ENCODE peak calls at places on chromosomes 7 and 10, in ten cellular contexts. One of them, this sample, is unnamed.

GRCh38 chr10:31320179-31320597 is 1.2 kb downstream of the ZEB1 start:
- DNase-seq in activated CD4-positive, alpha-beta T cell treated with anti-CD3 and anti-CD28 coated beads for 24 hours: peak
- DNase-seq in T-helper 2 cell: peak
- DNase-seq in HFF-Myc: no peak
- DNase-seq in HEK293T: peak
- DNase-seq in stimulated activated CD4-positive, alpha-beta T cell treated with anti-CD3 and anti-CD28 coated beads, TNF-alpha, amount 100 ng/mL, for 4 hours: no peak
- DNase-seq in skeletal muscle cell: no peak
- DNase-seq in stimulated activated CD8-positive, alpha-beta memory T cell treated with anti-CD3 and anti-CD28 coated beads, Interleukin-4, amount 100 ng/mL, for 1 hour: peak
- DNase-seq in CD4-positive, alpha-beta T cell: peak
- DNase-seq in CD8-positive, alpha-beta memory T cell: peak
- DNase-seq in this sample: peak

GRCh38 chr7:155280446-155281410 is 16.9 kb upstream of the INSIG1 start:
- DNase-seq in CD8-positive, alpha-beta memory T cell: no peak
- DNase-seq in HEK293T: no peak
- DNase-seq in CD4-positive, alpha-beta T cell: no peak
- DNase-seq in stimulated activated CD8-positive, alpha-beta memory T cell treated with anti-CD3 and anti-CD28 coated beads, Interleukin-4, amount 100 ng/mL, for 1 hour: no peak
- DNase-seq in HFF-Myc: no peak
- DNase-seq in stimulated activated CD4-positive, alpha-beta T cell treated with anti-CD3 and anti-CD28 coated beads, TNF-alpha, amount 100 ng/mL, for 4 hours: no peak
- DNase-seq in T-helper 2 cell: no peak
- DNase-seq in skeletal muscle cell: no peak
- DNase-seq in activated CD4-positive, alpha-beta T cell treated with anti-CD3 and anti-CD28 coated beads for 24 hours: no peak
- DNase-seq in this sample: no peak

GRCh38 chr10:93722550-93722949 is 20.2 kb upstream of the FRA10AC1 start:
- DNase-seq in T-helper 2 cell: no peak
- DNase-seq in CD4-positive, alpha-beta T cell: no peak
- DNase-seq in CD8-positive, alpha-beta memory T cell: no peak
- DNase-seq in activated CD4-positive, alpha-beta T cell treated with anti-CD3 and anti-CD28 coated beads for 24 hours: no peak
- DNase-seq in HEK293T: no peak
- DNase-seq in HFF-Myc: no peak
- DNase-seq in stimulated activated CD4-positive, alpha-beta T cell treated with anti-CD3 and anti-CD28 coated beads, TNF-alpha, amount 100 ng/mL, for 4 hours: no peak
- DNase-seq in stimulated activated CD8-positive, alpha-beta memory T cell treated with anti-CD3 and anti-CD28 coated beads, Interleukin-4, amount 100 ng/mL, for 1 hour: no peak
- DNase-seq in skeletal muscle cell: no peak
- DNase-seq in this sample: no peak

GRCh38 chr10:23362879-23363787 is 18.5 kb upstream of the C10orf67 start:
- DNase-seq in skeletal muscle cell: no peak
- DNase-seq in CD8-positive, alpha-beta memory T cell: no peak
- DNase-seq in HFF-Myc: no peak
- DNase-seq in T-helper 2 cell: no peak
- DNase-seq in CD4-positive, alpha-beta T cell: peak
- DNase-seq in stimulated activated CD8-positive, alpha-beta memory T cell treated with anti-CD3 and anti-CD28 coated beads, Interleukin-4, amount 100 ng/mL, for 1 hour: no peak
- DNase-seq in activated CD4-positive, alpha-beta T cell treated with anti-CD3 and anti-CD28 coated beads for 24 hours: peak
- DNase-seq in stimulated activated CD4-positive, alpha-beta T cell treated with anti-CD3 and anti-CD28 coated beads, TNF-alpha, amount 100 ng/mL, for 4 hours: no peak
- DNase-seq in HEK293T: no peak
- DNase-seq in this sample: peak

GRCh38 chr10:104209575-104210198 is 22.5 kb downstream of the CFAP43 start:
- DNase-seq in stimulated activated CD4-positive, alpha-beta T cell treated with anti-CD3 and anti-CD28 coated beads, TNF-alpha, amount 100 ng/mL, for 4 hours: peak
- DNase-seq in T-helper 2 cell: peak
- DNase-seq in HEK293T: peak
- DNase-seq in activated CD4-positive, alpha-beta T cell treated with anti-CD3 and anti-CD28 coated beads for 24 hours: peak
- DNase-seq in CD8-positive, alpha-beta memory T cell: no peak
- DNase-seq in skeletal muscle cell: no peak
- DNase-seq in HFF-Myc: no peak
- DNase-seq in CD4-positive, alpha-beta T cell: peak
- DNase-seq in stimulated activated CD8-positive, alpha-beta memory T cell treated with anti-CD3 and anti-CD28 coated beads, Interleukin-4, amount 100 ng/mL, for 1 hour: no peak
- DNase-seq in this sample: no peak

GRCh38 chr10:87635498-87636312 is 24.0 kb upstream of the PAPSS2 start:
- DNase-seq in stimulated activated CD8-positive, alpha-beta memory T cell treated with anti-CD3 and anti-CD28 coated beads, Interleukin-4, amount 100 ng/mL, for 1 hour: no peak
- DNase-seq in stimulated activated CD4-positive, alpha-beta T cell treated with anti-CD3 and anti-CD28 coated beads, TNF-alpha, amount 100 ng/mL, for 4 hours: no peak
- DNase-seq in skeletal muscle cell: peak
- DNase-seq in HFF-Myc: peak
- DNase-seq in T-helper 2 cell: no peak
- DNase-seq in CD4-positive, alpha-beta T cell: no peak
- DNase-seq in CD8-positive, alpha-beta memory T cell: no peak
- DNase-seq in activated CD4-positive, alpha-beta T cell treated with anti-CD3 and anti-CD28 coated beads for 24 hours: no peak
- DNase-seq in HEK293T: no peak
- DNase-seq in this sample: no peak

GRCh38 chr7:23472974-23473847 is 2.9 kb upstream of the IGF2BP3 start:
- DNase-seq in skeletal muscle cell: no peak
- DNase-seq in HEK293T: no peak
- DNase-seq in T-helper 2 cell: no peak
- DNase-seq in stimulated activated CD8-positive, alpha-beta memory T cell treated with anti-CD3 and anti-CD28 coated beads, Interleukin-4, amount 100 ng/mL, for 1 hour: no peak
- DNase-seq in stimulated activated CD4-positive, alpha-beta T cell treated with anti-CD3 and anti-CD28 coated beads, TNF-alpha, amount 100 ng/mL, for 4 hours: no peak
- DNase-seq in CD4-positive, alpha-beta T cell: no peak
- DNase-seq in CD8-positive, alpha-beta memory T cell: no peak
- DNase-seq in HFF-Myc: no peak
- DNase-seq in activated CD4-positive, alpha-beta T cell treated with anti-CD3 and anti-CD28 coated beads for 24 hours: no peak
- DNase-seq in this sample: no peak

GRCh38 chr7:7705316-7705715 is 13.1 kb downstream of the RPA3 start:
- DNase-seq in CD4-positive, alpha-beta T cell: no peak
- DNase-seq in HFF-Myc: no peak
- DNase-seq in T-helper 2 cell: no peak
- DNase-seq in HEK293T: no peak
- DNase-seq in stimulated activated CD8-positive, alpha-beta memory T cell treated with anti-CD3 and anti-CD28 coated beads, Interleukin-4, amount 100 ng/mL, for 1 hour: no peak
- DNase-seq in activated CD4-positive, alpha-beta T cell treated with anti-CD3 and anti-CD28 coated beads for 24 hours: no peak
- DNase-seq in stimulated activated CD4-positive, alpha-beta T cell treated with anti-CD3 and anti-CD28 coated beads, TNF-alpha, amount 100 ng/mL, for 4 hours: no peak
- DNase-seq in skeletal muscle cell: no peak
- DNase-seq in CD8-positive, alpha-beta memory T cell: no peak
- DNase-seq in this sample: no peak

GRCh38 chr7:100682228-100682741 is 8.7 kb downstream of the GNB2 start:
- DNase-seq in HFF-Myc: no peak
- DNase-seq in skeletal muscle cell: no peak
- DNase-seq in stimulated activated CD4-positive, alpha-beta T cell treated with anti-CD3 and anti-CD28 coated beads, TNF-alpha, amount 100 ng/mL, for 4 hours: no peak
- DNase-seq in activated CD4-positive, alpha-beta T cell treated with anti-CD3 and anti-CD28 coated beads for 24 hours: no peak
- DNase-seq in CD4-positive, alpha-beta T cell: no peak
- DNase-seq in CD8-positive, alpha-beta memory T cell: no peak
- DNase-seq in stimulated activated CD8-positive, alpha-beta memory T cell treated with anti-CD3 and anti-CD28 coated beads, Interleukin-4, amount 100 ng/mL, for 1 hour: no peak
- DNase-seq in HEK293T: no peak
- DNase-seq in T-helper 2 cell: no peak
- DNase-seq in this sample: no peak

GRCh38 chr7:6507906-6508305 is 43.4 kb downstream of the GRID2IP start:
- DNase-seq in HFF-Myc: no peak
- DNase-seq in stimulated activated CD4-positive, alpha-beta T cell treated with anti-CD3 and anti-CD28 coated beads, TNF-alpha, amount 100 ng/mL, for 4 hours: no peak
- DNase-seq in stimulated activated CD8-positive, alpha-beta memory T cell treated with anti-CD3 and anti-CD28 coated beads, Interleukin-4, amount 100 ng/mL, for 1 hour: no peak
- DNase-seq in skeletal muscle cell: no peak
- DNase-seq in CD8-positive, alpha-beta memory T cell: no peak
- DNase-seq in activated CD4-positive, alpha-beta T cell treated with anti-CD3 and anti-CD28 coated beads for 24 hours: no peak
- DNase-seq in HEK293T: no peak
- DNase-seq in T-helper 2 cell: no peak
- DNase-seq in CD4-positive, alpha-beta T cell: no peak
- DNase-seq in this sample: no peak

GRCh38 chr10:75841266-75841665 is 409.8 kb downstream of the LRMDA start:
- DNase-seq in CD8-positive, alpha-beta memory T cell: no peak
- DNase-seq in activated CD4-positive, alpha-beta T cell treated with anti-CD3 and anti-CD28 coated beads for 24 hours: no peak
- DNase-seq in skeletal muscle cell: no peak
- DNase-seq in stimulated activated CD4-positive, alpha-beta T cell treated with anti-CD3 and anti-CD28 coated beads, TNF-alpha, amount 100 ng/mL, for 4 hours: no peak
- DNase-seq in HFF-Myc: no peak
- DNase-seq in HEK293T: no peak
- DNase-seq in T-helper 2 cell: no peak
- DNase-seq in CD4-positive, alpha-beta T cell: no peak
- DNase-seq in stimulated activated CD8-positive, alpha-beta memory T cell treated with anti-CD3 and anti-CD28 coated beads, Interleukin-4, amount 100 ng/mL, for 1 hour: no peak
- DNase-seq in this sample: no peak

GRCh38 chr7:111788426-111788825 is 226.1 kb upstream of the IMMP2L start:
- DNase-seq in stimulated activated CD8-positive, alpha-beta memory T cell treated with anti-CD3 and anti-CD28 coated beads, Interleukin-4, amount 100 ng/mL, for 1 hour: no peak
- DNase-seq in activated CD4-positive, alpha-beta T cell treated with anti-CD3 and anti-CD28 coated beads for 24 hours: no peak
- DNase-seq in HFF-Myc: no peak
- DNase-seq in stimulated activated CD4-positive, alpha-beta T cell treated with anti-CD3 and anti-CD28 coated beads, TNF-alpha, amount 100 ng/mL, for 4 hours: no peak
- DNase-seq in CD8-positive, alpha-beta memory T cell: no peak
- DNase-seq in HEK293T: no peak
- DNase-seq in skeletal muscle cell: no peak
- DNase-seq in CD4-positive, alpha-beta T cell: no peak
- DNase-seq in T-helper 2 cell: no peak
- DNase-seq in this sample: no peak

GRCh38 chr7:137717811-137718271 is 128.9 kb downstream of the DGKI start:
- DNase-seq in T-helper 2 cell: no peak
- DNase-seq in HFF-Myc: no peak
- DNase-seq in activated CD4-positive, alpha-beta T cell treated with anti-CD3 and anti-CD28 coated beads for 24 hours: no peak
- DNase-seq in stimulated activated CD8-positive, alpha-beta memory T cell treated with anti-CD3 and anti-CD28 coated beads, Interleukin-4, amount 100 ng/mL, for 1 hour: no peak
- DNase-seq in CD8-positive, alpha-beta memory T cell: no peak
- DNase-seq in skeletal muscle cell: peak
- DNase-seq in CD4-positive, alpha-beta T cell: no peak
- DNase-seq in HEK293T: peak
- DNase-seq in stimulated activated CD4-positive, alpha-beta T cell treated with anti-CD3 and anti-CD28 coated beads, TNF-alpha, amount 100 ng/mL, for 4 hours: no peak
- DNase-seq in this sample: no peak

GRCh38 chr7:105408791-105409410 is 20.2 kb upstream of the SRPK2 start:
- DNase-seq in skeletal muscle cell: no peak
- DNase-seq in CD4-positive, alpha-beta T cell: no peak
- DNase-seq in stimulated activated CD4-positive, alpha-beta T cell treated with anti-CD3 and anti-CD28 coated beads, TNF-alpha, amount 100 ng/mL, for 4 hours: no peak
- DNase-seq in CD8-positive, alpha-beta memory T cell: no peak
- DNase-seq in activated CD4-positive, alpha-beta T cell treated with anti-CD3 and anti-CD28 coated beads for 24 hours: no peak
- DNase-seq in stimulated activated CD8-positive, alpha-beta memory T cell treated with anti-CD3 and anti-CD28 coated beads, Interleukin-4, amount 100 ng/mL, for 1 hour: no peak
- DNase-seq in HFF-Myc: no peak
- DNase-seq in T-helper 2 cell: no peak
- DNase-seq in HEK293T: no peak
- DNase-seq in this sample: no peak

GRCh38 chr10:122519144-122519543 is 41.4 kb upstream of the DMBT1 start:
- DNase-seq in stimulated activated CD4-positive, alpha-beta T cell treated with anti-CD3 and anti-CD28 coated beads, TNF-alpha, amount 100 ng/mL, for 4 hours: no peak
- DNase-seq in skeletal muscle cell: no peak
- DNase-seq in activated CD4-positive, alpha-beta T cell treated with anti-CD3 and anti-CD28 coated beads for 24 hours: no peak
- DNase-seq in CD4-positive, alpha-beta T cell: no peak
- DNase-seq in stimulated activated CD8-positive, alpha-beta memory T cell treated with anti-CD3 and anti-CD28 coated beads, Interleukin-4, amount 100 ng/mL, for 1 hour: no peak
- DNase-seq in HEK293T: no peak
- DNase-seq in HFF-Myc: no peak
- DNase-seq in T-helper 2 cell: no peak
- DNase-seq in CD8-positive, alpha-beta memory T cell: no peak
- DNase-seq in this sample: no peak

GRCh38 chr7:101576993-101577392 is 52.1 kb downstream of the MYL10 start:
- DNase-seq in stimulated activated CD4-positive, alpha-beta T cell treated with anti-CD3 and anti-CD28 coated beads, TNF-alpha, amount 100 ng/mL, for 4 hours: no peak
- DNase-seq in HEK293T: no peak
- DNase-seq in activated CD4-positive, alpha-beta T cell treated with anti-CD3 and anti-CD28 coated beads for 24 hours: no peak
- DNase-seq in skeletal muscle cell: no peak
- DNase-seq in CD8-positive, alpha-beta memory T cell: no peak
- DNase-seq in HFF-Myc: no peak
- DNase-seq in CD4-positive, alpha-beta T cell: no peak
- DNase-seq in stimulated activated CD8-positive, alpha-beta memory T cell treated with anti-CD3 and anti-CD28 coated beads, Interleukin-4, amount 100 ng/mL, for 1 hour: no peak
- DNase-seq in T-helper 2 cell: no peak
- DNase-seq in this sample: no peak

GRCh38 chr7:46485481-46486065 is 564.5 kb upstream of the IGFBP3 start:
- DNase-seq in HFF-Myc: no peak
- DNase-seq in HEK293T: no peak
- DNase-seq in T-helper 2 cell: no peak
- DNase-seq in stimulated activated CD8-positive, alpha-beta memory T cell treated with anti-CD3 and anti-CD28 coated beads, Interleukin-4, amount 100 ng/mL, for 1 hour: no peak
- DNase-seq in CD4-positive, alpha-beta T cell: no peak
- DNase-seq in CD8-positive, alpha-beta memory T cell: no peak
- DNase-seq in stimulated activated CD4-positive, alpha-beta T cell treated with anti-CD3 and anti-CD28 coated beads, TNF-alpha, amount 100 ng/mL, for 4 hours: no peak
- DNase-seq in skeletal muscle cell: no peak
- DNase-seq in activated CD4-positive, alpha-beta T cell treated with anti-CD3 and anti-CD28 coated beads for 24 hours: no peak
- DNase-seq in this sample: no peak

GRCh38 chr10:124539935-124540641 is 78.5 kb downstream of the LHPP start:
- DNase-seq in HEK293T: peak
- DNase-seq in T-helper 2 cell: peak
- DNase-seq in activated CD4-positive, alpha-beta T cell treated with anti-CD3 and anti-CD28 coated beads for 24 hours: peak
- DNase-seq in CD4-positive, alpha-beta T cell: peak
- DNase-seq in skeletal muscle cell: no peak
- DNase-seq in stimulated activated CD8-positive, alpha-beta memory T cell treated with anti-CD3 and anti-CD28 coated beads, Interleukin-4, amount 100 ng/mL, for 1 hour: peak
- DNase-seq in CD8-positive, alpha-beta memory T cell: peak
- DNase-seq in HFF-Myc: no peak
- DNase-seq in stimulated activated CD4-positive, alpha-beta T cell treated with anti-CD3 and anti-CD28 coated beads, TNF-alpha, amount 100 ng/mL, for 4 hours: peak
- DNase-seq in this sample: peak

GRCh38 chr10:60951272-60951724 is 7.3 kb upstream of the RHOBTB1 start:
- DNase-seq in CD4-positive, alpha-beta T cell: no peak
- DNase-seq in skeletal muscle cell: no peak
- DNase-seq in CD8-positive, alpha-beta memory T cell: no peak
- DNase-seq in HFF-Myc: no peak
- DNase-seq in HEK293T: no peak
- DNase-seq in stimulated activated CD8-positive, alpha-beta memory T cell treated with anti-CD3 and anti-CD28 coated beads, Interleukin-4, amount 100 ng/mL, for 1 hour: no peak
- DNase-seq in activated CD4-positive, alpha-beta T cell treated with anti-CD3 and anti-CD28 coated beads for 24 hours: no peak
- DNase-seq in stimulated activated CD4-positive, alpha-beta T cell treated with anti-CD3 and anti-CD28 coated beads, TNF-alpha, amount 100 ng/mL, for 4 hours: no peak
- DNase-seq in T-helper 2 cell: no peak
- DNase-seq in this sample: no peak

GRCh38 chr10:124059552-124059951 is 33.8 kb downstream of the CHST15 start:
- DNase-seq in CD8-positive, alpha-beta memory T cell: no peak
- DNase-seq in stimulated activated CD8-positive, alpha-beta memory T cell treated with anti-CD3 and anti-CD28 coated beads, Interleukin-4, amount 100 ng/mL, for 1 hour: no peak
- DNase-seq in HFF-Myc: no peak
- DNase-seq in CD4-positive, alpha-beta T cell: no peak
- DNase-seq in activated CD4-positive, alpha-beta T cell treated with anti-CD3 and anti-CD28 coated beads for 24 hours: no peak
- DNase-seq in T-helper 2 cell: no peak
- DNase-seq in HEK293T: no peak
- DNase-seq in skeletal muscle cell: no peak
- DNase-seq in stimulated activated CD4-positive, alpha-beta T cell treated with anti-CD3 and anti-CD28 coated beads, TNF-alpha, amount 100 ng/mL, for 4 hours: no peak
- DNase-seq in this sample: no peak

GRCh38 chr10:111211756-111212155 is 134.9 kb downstream of the ADRA2A start:
- DNase-seq in CD4-positive, alpha-beta T cell: no peak
- DNase-seq in activated CD4-positive, alpha-beta T cell treated with anti-CD3 and anti-CD28 coated beads for 24 hours: no peak
- DNase-seq in CD8-positive, alpha-beta memory T cell: no peak
- DNase-seq in HEK293T: no peak
- DNase-seq in T-helper 2 cell: no peak
- DNase-seq in stimulated activated CD4-positive, alpha-beta T cell treated with anti-CD3 and anti-CD28 coated beads, TNF-alpha, amount 100 ng/mL, for 4 hours: no peak
- DNase-seq in stimulated activated CD8-positive, alpha-beta memory T cell treated with anti-CD3 and anti-CD28 coated beads, Interleukin-4, amount 100 ng/mL, for 1 hour: no peak
- DNase-seq in HFF-Myc: no peak
- DNase-seq in skeletal muscle cell: no peak
- DNase-seq in this sample: no peak

GRCh38 chr10:107614939-107615665 is 450.6 kb upstream of the SORCS1 start:
- DNase-seq in stimulated activated CD4-positive, alpha-beta T cell treated with anti-CD3 and anti-CD28 coated beads, TNF-alpha, amount 100 ng/mL, for 4 hours: no peak
- DNase-seq in CD8-positive, alpha-beta memory T cell: no peak
- DNase-seq in HEK293T: no peak
- DNase-seq in skeletal muscle cell: no peak
- DNase-seq in activated CD4-positive, alpha-beta T cell treated with anti-CD3 and anti-CD28 coated beads for 24 hours: no peak
- DNase-seq in T-helper 2 cell: no peak
- DNase-seq in CD4-positive, alpha-beta T cell: no peak
- DNase-seq in stimulated activated CD8-positive, alpha-beta memory T cell treated with anti-CD3 and anti-CD28 coated beads, Interleukin-4, amount 100 ng/mL, for 1 hour: no peak
- DNase-seq in HFF-Myc: no peak
- DNase-seq in this sample: no peak

GRCh38 chr7:115805458-115805857 is 225.1 kb downstream of the TFEC start:
- DNase-seq in HFF-Myc: no peak
- DNase-seq in CD8-positive, alpha-beta memory T cell: no peak
- DNase-seq in HEK293T: no peak
- DNase-seq in T-helper 2 cell: no peak
- DNase-seq in stimulated activated CD4-positive, alpha-beta T cell treated with anti-CD3 and anti-CD28 coated beads, TNF-alpha, amount 100 ng/mL, for 4 hours: no peak
- DNase-seq in stimulated activated CD8-positive, alpha-beta memory T cell treated with anti-CD3 and anti-CD28 coated beads, Interleukin-4, amount 100 ng/mL, for 1 hour: no peak
- DNase-seq in CD4-positive, alpha-beta T cell: no peak
- DNase-seq in activated CD4-positive, alpha-beta T cell treated with anti-CD3 and anti-CD28 coated beads for 24 hours: no peak
- DNase-seq in skeletal muscle cell: no peak
- DNase-seq in this sample: no peak

GRCh38 chr10:120750167-120750566 is 101.0 kb upstream of the WDR11 start:
- DNase-seq in T-helper 2 cell: no peak
- DNase-seq in CD8-positive, alpha-beta memory T cell: no peak
- DNase-seq in activated CD4-positive, alpha-beta T cell treated with anti-CD3 and anti-CD28 coated beads for 24 hours: no peak
- DNase-seq in HFF-Myc: no peak
- DNase-seq in skeletal muscle cell: no peak
- DNase-seq in stimulated activated CD8-positive, alpha-beta memory T cell treated with anti-CD3 and anti-CD28 coated beads, Interleukin-4, amount 100 ng/mL, for 1 hour: no peak
- DNase-seq in HEK293T: no peak
- DNase-seq in CD4-positive, alpha-beta T cell: no peak
- DNase-seq in stimulated activated CD4-positive, alpha-beta T cell treated with anti-CD3 and anti-CD28 coated beads, TNF-alpha, amount 100 ng/mL, for 4 hours: no peak
- DNase-seq in this sample: no peak

GRCh38 chr10:83214178-83214577 is 925.1 kb upstream of the GHITM start:
- DNase-seq in HEK293T: no peak
- DNase-seq in skeletal muscle cell: no peak
- DNase-seq in CD4-positive, alpha-beta T cell: no peak
- DNase-seq in activated CD4-positive, alpha-beta T cell treated with anti-CD3 and anti-CD28 coated beads for 24 hours: no peak
- DNase-seq in HFF-Myc: no peak
- DNase-seq in T-helper 2 cell: no peak
- DNase-seq in stimulated activated CD8-positive, alpha-beta memory T cell treated with anti-CD3 and anti-CD28 coated beads, Interleukin-4, amount 100 ng/mL, for 1 hour: no peak
- DNase-seq in CD8-positive, alpha-beta memory T cell: no peak
- DNase-seq in stimulated activated CD4-positive, alpha-beta T cell treated with anti-CD3 and anti-CD28 coated beads, TNF-alpha, amount 100 ng/mL, for 4 hours: no peak
- DNase-seq in this sample: no peak

GRCh38 chr10:61662794-61663259 is at the start of gene CABCOCO1:
- DNase-seq in HFF-Myc: no peak
- DNase-seq in CD8-positive, alpha-beta memory T cell: no peak
- DNase-seq in stimulated activated CD4-positive, alpha-beta T cell treated with anti-CD3 and anti-CD28 coated beads, TNF-alpha, amount 100 ng/mL, for 4 hours: no peak
- DNase-seq in stimulated activated CD8-positive, alpha-beta memory T cell treated with anti-CD3 and anti-CD28 coated beads, Interleukin-4, amount 100 ng/mL, for 1 hour: no peak
- DNase-seq in skeletal muscle cell: no peak
- DNase-seq in CD4-positive, alpha-beta T cell: no peak
- DNase-seq in T-helper 2 cell: no peak
- DNase-seq in HEK293T: peak
- DNase-seq in activated CD4-positive, alpha-beta T cell treated with anti-CD3 and anti-CD28 coated beads for 24 hours: no peak
- DNase-seq in this sample: no peak

GRCh38 chr7:141513720-141514119 is 37.5 kb upstream of the AGK start:
- DNase-seq in HFF-Myc: no peak
- DNase-seq in stimulated activated CD4-positive, alpha-beta T cell treated with anti-CD3 and anti-CD28 coated beads, TNF-alpha, amount 100 ng/mL, for 4 hours: no peak
- DNase-seq in T-helper 2 cell: no peak
- DNase-seq in CD8-positive, alpha-beta memory T cell: no peak
- DNase-seq in HEK293T: no peak
- DNase-seq in activated CD4-positive, alpha-beta T cell treated with anti-CD3 and anti-CD28 coated beads for 24 hours: no peak
- DNase-seq in skeletal muscle cell: no peak
- DNase-seq in stimulated activated CD8-positive, alpha-beta memory T cell treated with anti-CD3 and anti-CD28 coated beads, Interleukin-4, amount 100 ng/mL, for 1 hour: no peak
- DNase-seq in CD4-positive, alpha-beta T cell: no peak
- DNase-seq in this sample: no peak

GRCh38 chr10:73907841-73908517 is 3.0 kb upstream of the PLAU start:
- DNase-seq in HFF-Myc: no peak
- DNase-seq in activated CD4-positive, alpha-beta T cell treated with anti-CD3 and anti-CD28 coated beads for 24 hours: no peak
- DNase-seq in skeletal muscle cell: peak
- DNase-seq in CD4-positive, alpha-beta T cell: no peak
- DNase-seq in CD8-positive, alpha-beta memory T cell: no peak
- DNase-seq in stimulated activated CD8-positive, alpha-beta memory T cell treated with anti-CD3 and anti-CD28 coated beads, Interleukin-4, amount 100 ng/mL, for 1 hour: no peak
- DNase-seq in T-helper 2 cell: no peak
- DNase-seq in stimulated activated CD4-positive, alpha-beta T cell treated with anti-CD3 and anti-CD28 coated beads, TNF-alpha, amount 100 ng/mL, for 4 hours: no peak
- DNase-seq in HEK293T: no peak
- DNase-seq in this sample: no peak

This sample was measured in activated CD4-positive, CD25-positive, alpha-beta regulatory T cell.